ENCODE peak calls at places on chromosomes 1 and 21, in five cellular contexts. S is HuH-7, F is GM12864, G is DMS 273 treated with DMSO at 0.1 percent for 48 hours, W is activated gamma-delta T cell treated with Interleukin-2 at 50 U/mL for 16 hours. K is an unnamed sample.

GRCh38 chr1:98766241-98766640 is 104.7 kb downstream of the SNX7 start:
- DNase-seq in G (no peak), F (peak), S (no peak), W (no peak), K (no peak)

GRCh38 chr21:46031484-46031883 is 49.9 kb downstream of the COL6A1 start:
- DNase-seq in F (no peak), G (no peak), S (no peak), W (no peak), K (no peak)

GRCh38 chr1:199685369-199685768 is 342.1 kb upstream of the NR5A2 start:
- DNase-seq in S (no peak), F (no peak), G (no peak), W (no peak), K (no peak)

GRCh38 chr1:37032660-37033354 is 1.5 kb downstream of the GRIK3 start:
- DNase-seq in S (no peak), W (no peak), F (no peak), G (no peak), K (no peak)

GRCh38 chr21:43609501-43610340 is 49.6 kb downstream of the HSF2BP start:
- DNase-seq in G (peak), F (no peak), W (no peak), S (peak), K (peak)

GRCh38 chr1:212166296-212167039 is 118.7 kb upstream of the PPP2R5A start:
- DNase-seq in S (no peak), W (no peak), F (no peak), G (no peak), K (no peak)

GRCh38 chr1:8846263-8846662 is 28.8 kb upstream of the RERE start:
- DNase-seq in W (no peak), F (no peak), G (no peak), S (no peak), K (no peak)

GRCh38 chr1:156821801-156822200 is 5.2 kb upstream of the SH2D2A start:
- DNase-seq in W (no peak), F (no peak), G (no peak), S (no peak), K (no peak)

GRCh38 chr1:5682626-5683235 is 309.5 kb downstream of the NPHP4 start:
- DNase-seq in G (no peak), W (no peak), F (no peak), S (no peak), K (no peak)

GRCh38 chr1:19504796-19505693 is 19.7 kb upstream of the CAPZB start:
- DNase-seq in F (no peak), W (no peak), G (no peak), S (no peak), K (no peak)

GRCh38 chr1:172697463-172698100 is 38.7 kb downstream of the FASLG start:
- DNase-seq in S (no peak), F (no peak), W (no peak), G (no peak), K (no peak)

GRCh38 chr1:102772831-102773230 is 335.5 kb downstream of the COL11A1 start:
- DNase-seq in F (no peak), S (no peak), G (no peak), W (no peak), K (no peak)

GRCh38 chr1:36653850-36654249 is 171.1 kb upstream of the CSF3R start:
- DNase-seq in G (no peak), F (no peak), W (no peak), S (no peak), K (peak)

GRCh38 chr1:232435746-232436145 is 194.2 kb downstream of the SIPA1L2 start:
- DNase-seq in G (no peak), S (no peak), W (no peak), F (no peak), K (no peak)

GRCh38 chr21:37166733-37167132 is 93.7 kb downstream of the TTC3 start:
- DNase-seq in G (no peak), S (no peak), W (no peak), F (no peak), K (no peak)

GRCh38 chr1:235675152-235675890 is 25.7 kb upstream of the GNG4 start:
- DNase-seq in G (no peak), W (no peak), F (no peak), S (no peak), K (no peak)

GRCh38 chr1:203167026-203167912 is 8.4 kb downstream of the MYBPH start:
- DNase-seq in W (no peak), G (no peak), F (no peak), S (no peak), K (no peak)

GRCh38 chr1:17878837-17879236 is 123.7 kb downstream of the ACTL8 start:
- DNase-seq in F (no peak), G (no peak), S (no peak), W (no peak), K (peak)

GRCh38 chr1:12697406-12697805 is 18.5 kb upstream of the AADACL3 start:
- DNase-seq in F (no peak), W (no peak), S (no peak), G (no peak), K (no peak)

GRCh38 chr1:195193134-195193533 is 1415.1 kb downstream of the KCNT2 start:
- DNase-seq in W (no peak), F (no peak), S (no peak), G (no peak), K (no peak)

GRCh38 chr1:209063816-209064664 is 519.5 kb upstream of the CAMK1G start:
- DNase-seq in G (no peak), S (no peak), W (no peak), F (no peak), K (no peak)

GRCh38 chr21:42537106-42537742 is 23.6 kb downstream of the SLC37A1 start:
- DNase-seq in W (no peak), G (no peak), S (peak), F (no peak), K (peak)

GRCh38 chr1:26994772-26995625 is 1.5 kb downstream of the TRNP1 start:
- DNase-seq in G (no peak), W (no peak), F (no peak), S (no peak), K (no peak)

GRCh38 chr1:21229246-21230000 is 52.7 kb upstream of the EIF4G3 start:
- DNase-seq in W (no peak), G (no peak), F (no peak), S (no peak), K (no peak)

GRCh38 chr1:207814469-207814868 is 62.6 kb downstream of the CD46 start:
- DNase-seq in F (no peak), G (no peak), W (no peak), S (no peak), K (no peak)

GRCh38 chr1:111270781-111271463 is 19.7 kb upstream of the CHIA start:
- DNase-seq in W (no peak), S (no peak), F (no peak), G (no peak), K (no peak)

GRCh38 chr1:230592848-230593247 is 49.4 kb upstream of the COG2 start:
- DNase-seq in F (no peak), S (no peak), W (no peak), G (no peak), K (no peak)